ENCODE peak calls at places on chromosome 12, in eight cellular contexts. One of them, this sample, is unnamed.

GRCh38 chr12:100404769-100405407 is 48.0 kb downstream of the SLC17A8 start:
- DNase-seq in IMR-90: peak
- DNase-seq in cardiac muscle cell: peak
- DNase-seq in BJ: no peak
- DNase-seq in transverse colon: peak
- DNase-seq in neural progenitor cell: peak
- DNase-seq in PC-3: peak
- DNase-seq in choroid plexus epithelial cell: peak
- DNase-seq in this sample: peak

GRCh38 chr12:78229491-78230209 is 399.0 kb downstream of the NAV3 start:
- DNase-seq in IMR-90: peak
- DNase-seq in cardiac muscle cell: peak
- DNase-seq in BJ: no peak
- DNase-seq in transverse colon: peak
- DNase-seq in neural progenitor cell: peak
- DNase-seq in PC-3: peak
- DNase-seq in choroid plexus epithelial cell: peak
- DNase-seq in this sample: peak

GRCh38 chr12:122203301-122203967 is at the start of gene B3GNT4:
- DNase-seq in IMR-90: peak
- DNase-seq in cardiac muscle cell: peak
- DNase-seq in BJ: no peak
- DNase-seq in transverse colon: peak
- DNase-seq in neural progenitor cell: peak
- DNase-seq in PC-3: peak
- DNase-seq in choroid plexus epithelial cell: peak
- DNase-seq in this sample: peak

GRCh38 chr12:117903441-117903840 is 65.3 kb downstream of the KSR2 start:
- DNase-seq in IMR-90: no peak
- DNase-seq in cardiac muscle cell: no peak
- DNase-seq in BJ: no peak
- DNase-seq in transverse colon: no peak
- DNase-seq in neural progenitor cell: no peak
- DNase-seq in PC-3: no peak
- DNase-seq in choroid plexus epithelial cell: no peak
- DNase-seq in this sample: no peak

GRCh38 chr12:68113644-68114043 is 45.9 kb downstream of the IFNG start:
- DNase-seq in IMR-90: no peak
- DNase-seq in cardiac muscle cell: no peak
- DNase-seq in BJ: no peak
- DNase-seq in transverse colon: peak
- DNase-seq in neural progenitor cell: peak
- DNase-seq in PC-3: peak
- DNase-seq in choroid plexus epithelial cell: no peak
- DNase-seq in this sample: no peak

GRCh38 chr12:71455028-71455737 is 15.6 kb downstream of the LGR5 start:
- DNase-seq in IMR-90: no peak
- DNase-seq in cardiac muscle cell: no peak
- DNase-seq in BJ: no peak
- DNase-seq in transverse colon: no peak
- DNase-seq in neural progenitor cell: peak
- DNase-seq in PC-3: no peak
- DNase-seq in choroid plexus epithelial cell: no peak
- DNase-seq in this sample: no peak

GRCh38 chr12:53328043-53328435 is 6.6 kb upstream of the AAAS start:
- DNase-seq in IMR-90: no peak
- DNase-seq in cardiac muscle cell: no peak
- DNase-seq in BJ: no peak
- DNase-seq in transverse colon: no peak
- DNase-seq in neural progenitor cell: peak
- DNase-seq in PC-3: no peak
- DNase-seq in choroid plexus epithelial cell: no peak
- DNase-seq in this sample: no peak

GRCh38 chr12:124737040-124737419 is 126.6 kb downstream of the SCARB1 start:
- DNase-seq in IMR-90: peak
- DNase-seq in cardiac muscle cell: no peak
- DNase-seq in BJ: no peak
- DNase-seq in transverse colon: no peak
- DNase-seq in neural progenitor cell: no peak
- DNase-seq in PC-3: peak
- DNase-seq in choroid plexus epithelial cell: peak
- DNase-seq in this sample: no peak

GRCh38 chr12:92898755-92899154 is 30.3 kb downstream of the EEA1 start:
- DNase-seq in IMR-90: peak
- DNase-seq in cardiac muscle cell: peak
- DNase-seq in BJ: no peak
- DNase-seq in transverse colon: no peak
- DNase-seq in neural progenitor cell: no peak
- DNase-seq in PC-3: peak
- DNase-seq in choroid plexus epithelial cell: peak
- DNase-seq in this sample: peak

GRCh38 chr12:13390921-13391320 is 194.4 kb downstream of the EMP1 start:
- DNase-seq in IMR-90: no peak
- DNase-seq in cardiac muscle cell: no peak
- DNase-seq in BJ: no peak
- DNase-seq in transverse colon: no peak
- DNase-seq in neural progenitor cell: no peak
- DNase-seq in PC-3: no peak
- DNase-seq in choroid plexus epithelial cell: no peak
- DNase-seq in this sample: no peak

GRCh38 chr12:67534046-67534445 is 114.5 kb upstream of the DYRK2 start:
- DNase-seq in IMR-90: no peak
- DNase-seq in cardiac muscle cell: no peak
- DNase-seq in BJ: no peak
- DNase-seq in transverse colon: no peak
- DNase-seq in neural progenitor cell: no peak
- DNase-seq in PC-3: no peak
- DNase-seq in choroid plexus epithelial cell: no peak
- DNase-seq in this sample: no peak

GRCh38 chr12:2826036-2826435 is 8.8 kb downstream of the NRIP2 start:
- DNase-seq in IMR-90: no peak
- DNase-seq in cardiac muscle cell: no peak
- DNase-seq in BJ: no peak
- DNase-seq in transverse colon: no peak
- DNase-seq in neural progenitor cell: peak
- DNase-seq in PC-3: no peak
- DNase-seq in choroid plexus epithelial cell: no peak
- DNase-seq in this sample: no peak

DNA sequence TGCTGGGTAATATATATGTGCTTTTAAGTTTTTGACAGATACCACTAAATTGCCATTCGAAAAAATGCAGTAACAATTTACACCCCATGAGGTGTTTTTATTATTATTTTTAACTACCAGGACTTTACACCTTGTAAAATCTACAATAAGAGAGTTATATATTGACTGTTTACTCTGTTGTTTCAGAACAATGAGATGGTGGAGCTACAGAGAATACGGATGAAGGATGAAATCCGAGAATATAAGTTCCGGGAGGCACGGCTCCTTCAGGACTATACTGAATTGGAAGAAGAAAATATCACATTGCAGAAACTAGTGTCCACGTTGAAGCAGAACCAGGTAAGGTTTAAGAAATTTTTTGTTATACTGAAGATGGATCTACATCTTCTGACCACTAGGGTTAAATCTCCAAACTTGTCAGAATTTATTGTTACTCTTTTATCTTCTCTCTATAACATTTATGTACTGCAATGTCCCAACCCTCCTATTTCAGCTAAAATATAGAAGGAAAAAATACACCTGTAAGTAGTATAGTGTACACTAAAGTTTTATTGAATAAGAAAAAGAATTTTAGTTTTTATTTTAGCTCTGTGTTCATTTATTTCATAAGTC is 105.4 kb upstream of the FGD4 start:
- DNase-seq in IMR-90: no peak
- DNase-seq in cardiac muscle cell: no peak
- DNase-seq in BJ: no peak
- DNase-seq in transverse colon: no peak
- DNase-seq in neural progenitor cell: no peak
- DNase-seq in PC-3: no peak
- DNase-seq in choroid plexus epithelial cell: no peak
- DNase-seq in this sample: no peak
- H3K4me3 ChIP-seq in IMR-90: no peak
- H3K4me3 ChIP-seq in cardiac muscle cell: no peak
- H3K4me3 ChIP-seq in BJ: no peak
- H3K4me3 ChIP-seq in transverse colon: no peak
- H3K4me3 ChIP-seq in neural progenitor cell: no peak
- H3K4me3 ChIP-seq in PC-3: no peak
- H3K4me3 ChIP-seq in choroid plexus epithelial cell: no peak
- H3K4me3 ChIP-seq in this sample: no peak

DNA sequence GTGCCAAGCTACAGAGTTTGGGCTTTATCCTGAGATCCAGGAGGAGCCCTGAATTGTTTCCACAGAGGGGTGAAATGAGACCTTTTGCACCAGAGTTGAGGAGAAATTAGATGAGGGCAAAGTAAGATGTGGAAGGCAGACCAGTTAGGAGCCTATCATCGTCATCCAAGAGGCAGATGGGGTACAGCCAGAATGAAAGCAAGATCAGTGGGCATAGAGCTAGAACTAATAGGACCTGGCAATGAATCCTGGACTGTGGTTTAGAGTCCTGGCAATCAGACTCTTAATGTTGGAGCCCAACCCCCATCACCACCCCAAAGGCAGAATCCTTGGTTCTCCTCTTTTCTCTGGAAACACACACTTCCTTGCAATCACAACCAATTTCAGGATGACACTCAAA is 166.6 kb upstream of the HMGA2 start:
- DNase-seq in IMR-90: no peak
- DNase-seq in cardiac muscle cell: no peak
- DNase-seq in BJ: no peak
- DNase-seq in transverse colon: no peak
- DNase-seq in neural progenitor cell: no peak
- DNase-seq in PC-3: peak
- DNase-seq in choroid plexus epithelial cell: no peak
- DNase-seq in this sample: no peak
- TF ChIP-seq CTCF in IMR-90: no peak
- TF ChIP-seq CTCF in cardiac muscle cell: no peak
- TF ChIP-seq CTCF in BJ: no peak
- TF ChIP-seq CTCF in transverse colon: no peak
- TF ChIP-seq CTCF in neural progenitor cell: no peak
- TF ChIP-seq CTCF in PC-3: no peak
- TF ChIP-seq CTCF in choroid plexus epithelial cell: no peak
- TF ChIP-seq CTCF in this sample: no peak

DNA sequence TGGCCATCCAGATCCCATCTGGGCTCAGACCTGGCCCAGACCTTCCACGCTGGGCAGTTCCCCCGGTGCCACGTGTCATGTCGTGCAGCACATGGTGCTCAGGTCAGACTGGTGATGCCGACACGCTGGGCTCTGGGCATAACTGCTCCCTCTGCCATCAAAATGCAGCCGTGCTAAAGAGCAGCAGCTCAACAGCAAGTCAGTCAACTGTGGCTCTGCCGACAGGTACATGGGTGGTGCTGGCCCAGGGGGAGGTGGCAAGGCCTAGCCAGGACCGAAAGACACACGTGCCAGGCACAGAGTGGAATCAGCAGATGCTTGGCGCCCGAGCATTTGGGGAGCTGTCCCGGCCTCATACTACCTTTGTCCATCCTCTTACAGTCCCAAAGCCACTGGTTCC is 1.6 kb downstream of the MCRS1 start:
- DNase-seq in IMR-90: no peak
- DNase-seq in cardiac muscle cell: no peak
- DNase-seq in BJ: no peak
- DNase-seq in transverse colon: no peak
- DNase-seq in neural progenitor cell: no peak
- DNase-seq in PC-3: no peak
- DNase-seq in choroid plexus epithelial cell: no peak
- DNase-seq in this sample: no peak
- H3K4me3 ChIP-seq in IMR-90: no peak
- H3K4me3 ChIP-seq in cardiac muscle cell: no peak
- H3K4me3 ChIP-seq in BJ: no peak
- H3K4me3 ChIP-seq in transverse colon: no peak
- H3K4me3 ChIP-seq in neural progenitor cell: peak
- H3K4me3 ChIP-seq in PC-3: no peak
- H3K4me3 ChIP-seq in choroid plexus epithelial cell: no peak
- H3K4me3 ChIP-seq in this sample: peak

GRCh38 chr12:118983147-118983824 is 1.9 kb downstream of the SRRM4 start:
- DNase-seq in IMR-90: no peak
- DNase-seq in cardiac muscle cell: no peak
- DNase-seq in BJ: no peak
- DNase-seq in transverse colon: no peak
- DNase-seq in neural progenitor cell: no peak
- DNase-seq in PC-3: no peak
- DNase-seq in choroid plexus epithelial cell: no peak
- DNase-seq in this sample: no peak

GRCh38 chr12:118981285-118982201 is at the start of gene SRRM4:
- DNase-seq in IMR-90: no peak
- DNase-seq in cardiac muscle cell: no peak
- DNase-seq in BJ: no peak
- DNase-seq in transverse colon: no peak
- DNase-seq in neural progenitor cell: peak
- DNase-seq in PC-3: no peak
- DNase-seq in choroid plexus epithelial cell: no peak
- DNase-seq in this sample: no peak

GRCh38 chr12:118982308-118982707 is 967 bp downstream of the SRRM4 start:
- DNase-seq in IMR-90: no peak
- DNase-seq in cardiac muscle cell: no peak
- DNase-seq in BJ: no peak
- DNase-seq in transverse colon: no peak
- DNase-seq in neural progenitor cell: no peak
- DNase-seq in PC-3: no peak
- DNase-seq in choroid plexus epithelial cell: no peak
- DNase-seq in this sample: no peak

GRCh38 chr12:118980407-118981014 is 830 bp upstream of the SRRM4 start:
- DNase-seq in IMR-90: no peak
- DNase-seq in cardiac muscle cell: no peak
- DNase-seq in BJ: no peak
- DNase-seq in transverse colon: no peak
- DNase-seq in neural progenitor cell: peak
- DNase-seq in PC-3: no peak
- DNase-seq in choroid plexus epithelial cell: no peak
- DNase-seq in this sample: no peak

GRCh38 chr12:118979763-118980406 is 1.5 kb upstream of the SRRM4 start:
- DNase-seq in IMR-90: peak
- DNase-seq in cardiac muscle cell: peak
- DNase-seq in BJ: no peak
- DNase-seq in transverse colon: peak
- DNase-seq in neural progenitor cell: peak
- DNase-seq in PC-3: peak
- DNase-seq in choroid plexus epithelial cell: peak
- DNase-seq in this sample: peak
- TF ChIP-seq CTCF in IMR-90: peak
- TF ChIP-seq CTCF in cardiac muscle cell: peak
- TF ChIP-seq CTCF in BJ: peak
- TF ChIP-seq CTCF in transverse colon: peak
- TF ChIP-seq CTCF in neural progenitor cell: peak
- TF ChIP-seq CTCF in PC-3: peak
- TF ChIP-seq CTCF in choroid plexus epithelial cell: peak
- TF ChIP-seq CTCF in this sample: peak